ENCODE peak calls at places on chromosomes 2 and 18, in seven cellular contexts. One of them, this sample, is unnamed.

GRCh38 chr2:84748339-84748738 is 132.5 kb downstream of the TRABD2A start:
- DNase-seq in fibroblast of the conjunctiva: no peak
- DNase-seq in DMS153: no peak
- DNase-seq in stimulated activated CD8-positive, alpha-beta memory T cell treated with anti-CD3 and anti-CD28 coated beads, Interleukin-7, amount 100 ng/mL, for 4 hours: no peak
- DNase-seq in GF-D8: no peak
- DNase-seq in spleen: no peak
- DNase-seq in choroid plexus epithelial cell: no peak
- DNase-seq in this sample: no peak

GRCh38 chr2:196131384-196131861 is 40.0 kb downstream of the STK17B start:
- DNase-seq in fibroblast of the conjunctiva: no peak
- DNase-seq in DMS153: no peak
- DNase-seq in stimulated activated CD8-positive, alpha-beta memory T cell treated with anti-CD3 and anti-CD28 coated beads, Interleukin-7, amount 100 ng/mL, for 4 hours: peak
- DNase-seq in GF-D8: peak
- DNase-seq in spleen: no peak
- DNase-seq in choroid plexus epithelial cell: peak
- DNase-seq in this sample: no peak

GRCh38 chr2:64862623-64863022 is 126.6 kb upstream of the SLC1A4 start:
- DNase-seq in fibroblast of the conjunctiva: no peak
- DNase-seq in DMS153: no peak
- DNase-seq in stimulated activated CD8-positive, alpha-beta memory T cell treated with anti-CD3 and anti-CD28 coated beads, Interleukin-7, amount 100 ng/mL, for 4 hours: no peak
- DNase-seq in GF-D8: peak
- DNase-seq in spleen: no peak
- DNase-seq in choroid plexus epithelial cell: no peak
- DNase-seq in this sample: no peak

GRCh38 chr18:22106536-22107292 is 62.7 kb upstream of the GATA6 start:
- DNase-seq in fibroblast of the conjunctiva: no peak
- DNase-seq in DMS153: no peak
- DNase-seq in stimulated activated CD8-positive, alpha-beta memory T cell treated with anti-CD3 and anti-CD28 coated beads, Interleukin-7, amount 100 ng/mL, for 4 hours: no peak
- DNase-seq in GF-D8: no peak
- DNase-seq in spleen: no peak
- DNase-seq in choroid plexus epithelial cell: peak
- DNase-seq in this sample: peak

GRCh38 chr2:164896634-164897033 is 55.0 kb upstream of the COBLL1 start:
- DNase-seq in fibroblast of the conjunctiva: no peak
- DNase-seq in DMS153: peak
- DNase-seq in stimulated activated CD8-positive, alpha-beta memory T cell treated with anti-CD3 and anti-CD28 coated beads, Interleukin-7, amount 100 ng/mL, for 4 hours: no peak
- DNase-seq in GF-D8: no peak
- DNase-seq in spleen: no peak
- DNase-seq in choroid plexus epithelial cell: peak
- DNase-seq in this sample: peak

GRCh38 chr2:173866858-173867620 is 98.1 kb downstream of the SP3 start:
- DNase-seq in fibroblast of the conjunctiva: no peak
- DNase-seq in DMS153: no peak
- DNase-seq in stimulated activated CD8-positive, alpha-beta memory T cell treated with anti-CD3 and anti-CD28 coated beads, Interleukin-7, amount 100 ng/mL, for 4 hours: no peak
- DNase-seq in GF-D8: no peak
- DNase-seq in spleen: no peak
- DNase-seq in choroid plexus epithelial cell: no peak
- DNase-seq in this sample: no peak

GRCh38 chr2:238971318-238972145 is 123.6 kb downstream of the TWIST2 start:
- DNase-seq in fibroblast of the conjunctiva: no peak
- DNase-seq in DMS153: no peak
- DNase-seq in stimulated activated CD8-positive, alpha-beta memory T cell treated with anti-CD3 and anti-CD28 coated beads, Interleukin-7, amount 100 ng/mL, for 4 hours: no peak
- DNase-seq in GF-D8: no peak
- DNase-seq in spleen: no peak
- DNase-seq in choroid plexus epithelial cell: no peak
- DNase-seq in this sample: no peak

GRCh38 chr2:119259296-119259860 is 35.7 kb downstream of the STEAP3 start:
- DNase-seq in fibroblast of the conjunctiva: no peak
- DNase-seq in DMS153: no peak
- DNase-seq in stimulated activated CD8-positive, alpha-beta memory T cell treated with anti-CD3 and anti-CD28 coated beads, Interleukin-7, amount 100 ng/mL, for 4 hours: no peak
- DNase-seq in GF-D8: no peak
- DNase-seq in spleen: no peak
- DNase-seq in choroid plexus epithelial cell: peak
- DNase-seq in this sample: no peak

GRCh38 chr2:181780159-181781081 is 100.1 kb upstream of the NEUROD1 start:
- DNase-seq in fibroblast of the conjunctiva: no peak
- DNase-seq in DMS153: peak
- DNase-seq in stimulated activated CD8-positive, alpha-beta memory T cell treated with anti-CD3 and anti-CD28 coated beads, Interleukin-7, amount 100 ng/mL, for 4 hours: no peak
- DNase-seq in GF-D8: no peak
- DNase-seq in spleen: no peak
- DNase-seq in choroid plexus epithelial cell: peak
- DNase-seq in this sample: no peak

GRCh38 chr2:162301151-162301804 is 17.2 kb downstream of the IFIH1 start:
- DNase-seq in fibroblast of the conjunctiva: peak
- DNase-seq in DMS153: peak
- DNase-seq in stimulated activated CD8-positive, alpha-beta memory T cell treated with anti-CD3 and anti-CD28 coated beads, Interleukin-7, amount 100 ng/mL, for 4 hours: peak
- DNase-seq in GF-D8: peak
- DNase-seq in spleen: no peak
- DNase-seq in choroid plexus epithelial cell: peak
- DNase-seq in this sample: peak

GRCh38 chr2:235860111-235860510 is 308.1 kb downstream of the GBX2 start:
- DNase-seq in fibroblast of the conjunctiva: no peak
- DNase-seq in DMS153: no peak
- DNase-seq in stimulated activated CD8-positive, alpha-beta memory T cell treated with anti-CD3 and anti-CD28 coated beads, Interleukin-7, amount 100 ng/mL, for 4 hours: no peak
- DNase-seq in GF-D8: no peak
- DNase-seq in spleen: no peak
- DNase-seq in choroid plexus epithelial cell: peak
- DNase-seq in this sample: no peak

GRCh38 chr2:1855150-1855549 is 110.8 kb upstream of the PXDN start:
- DNase-seq in fibroblast of the conjunctiva: no peak
- DNase-seq in DMS153: peak
- DNase-seq in stimulated activated CD8-positive, alpha-beta memory T cell treated with anti-CD3 and anti-CD28 coated beads, Interleukin-7, amount 100 ng/mL, for 4 hours: no peak
- DNase-seq in GF-D8: no peak
- DNase-seq in spleen: no peak
- DNase-seq in choroid plexus epithelial cell: peak
- DNase-seq in this sample: no peak

GRCh38 chr2:56483081-56483480 is 299.3 kb downstream of the CCDC85A start:
- DNase-seq in fibroblast of the conjunctiva: no peak
- DNase-seq in DMS153: no peak
- DNase-seq in stimulated activated CD8-positive, alpha-beta memory T cell treated with anti-CD3 and anti-CD28 coated beads, Interleukin-7, amount 100 ng/mL, for 4 hours: no peak
- DNase-seq in GF-D8: no peak
- DNase-seq in spleen: no peak
- DNase-seq in choroid plexus epithelial cell: no peak
- DNase-seq in this sample: no peak

GRCh38 chr18:63832470-63832869 is 55.0 kb upstream of the SERPINB2 start:
- DNase-seq in fibroblast of the conjunctiva: no peak
- DNase-seq in DMS153: no peak
- DNase-seq in stimulated activated CD8-positive, alpha-beta memory T cell treated with anti-CD3 and anti-CD28 coated beads, Interleukin-7, amount 100 ng/mL, for 4 hours: no peak
- DNase-seq in GF-D8: no peak
- DNase-seq in spleen: no peak
- DNase-seq in choroid plexus epithelial cell: no peak
- DNase-seq in this sample: peak

GRCh38 chr2:121089005-121089510 is 195.9 kb downstream of the TFCP2L1 start:
- DNase-seq in fibroblast of the conjunctiva: no peak
- DNase-seq in DMS153: no peak
- DNase-seq in stimulated activated CD8-positive, alpha-beta memory T cell treated with anti-CD3 and anti-CD28 coated beads, Interleukin-7, amount 100 ng/mL, for 4 hours: no peak
- DNase-seq in GF-D8: no peak
- DNase-seq in spleen: peak
- DNase-seq in choroid plexus epithelial cell: no peak
- DNase-seq in this sample: no peak

GRCh38 chr2:239298126-239298804 is 102.6 kb downstream of the HDAC4 start:
- DNase-seq in fibroblast of the conjunctiva: no peak
- DNase-seq in DMS153: no peak
- DNase-seq in stimulated activated CD8-positive, alpha-beta memory T cell treated with anti-CD3 and anti-CD28 coated beads, Interleukin-7, amount 100 ng/mL, for 4 hours: peak
- DNase-seq in GF-D8: no peak
- DNase-seq in spleen: peak
- DNase-seq in choroid plexus epithelial cell: no peak
- DNase-seq in this sample: no peak

GRCh38 chr2:174259981-174260380 is 11.6 kb upstream of the OLA1 start:
- DNase-seq in fibroblast of the conjunctiva: peak
- DNase-seq in DMS153: no peak
- DNase-seq in stimulated activated CD8-positive, alpha-beta memory T cell treated with anti-CD3 and anti-CD28 coated beads, Interleukin-7, amount 100 ng/mL, for 4 hours: no peak
- DNase-seq in GF-D8: no peak
- DNase-seq in spleen: no peak
- DNase-seq in choroid plexus epithelial cell: peak
- DNase-seq in this sample: peak